ENCODE peak calls at places on chromosome 1, in nine cellular contexts. I, V, H, M, G, U, J, Q and F are unnamed samples.

GRCh38 chr1:17198476-17199258 is 6.3 kb upstream of the PADI1 start:
- DNase-seq in I (peak; percentile 29), V (no peak), H (peak; percentile 4), M (no peak), G (no peak), U (no peak), J (no peak), Q (no peak), F (no peak)

GRCh38 chr1:233105225-233105624 is 154.8 kb downstream of the NTPCR start:
- DNase-seq in I (no peak), V (no peak), H (no peak), M (no peak), G (no peak), U (no peak), J (no peak), Q (no peak), F (no peak)

GRCh38 chr1:226882631-226883409 is 12.4 kb downstream of the PSEN2 start:
- DNase-seq in I (peak; percentile 72), V (no peak), H (no peak), M (no peak), G (no peak), U (no peak), J (peak; percentile 15), Q (no peak), F (no peak)

GRCh38 chr1:229128209-229128608 is 142.7 kb upstream of the RAB4A start:
- DNase-seq in I (no peak), V (no peak), H (no peak), M (no peak), G (no peak), U (no peak), J (no peak), Q (no peak), F (no peak)

GRCh38 chr1:39159224-39160036 is 45.1 kb upstream of the MACF1 start:
- DNase-seq in I (no peak), V (peak; percentile 52), H (peak; percentile 78), M (peak; percentile 28), G (peak; percentile 48), U (no peak), J (peak; percentile 80), Q (peak; percentile 47), F (no peak)

GRCh38 chr1:42756956-42757891 is 9.6 kb downstream of the P3H1 start:
- DNase-seq in I (no peak), V (peak; percentile 25), H (no peak), M (peak; percentile 55), G (peak; percentile 70), U (no peak), J (peak; percentile 29), Q (no peak), F (no peak)

GRCh38 chr1:115041654-115042053 is 12.0 kb downstream of the TSHB start:
- DNase-seq in I (no peak), V (no peak), H (no peak), M (peak; percentile 46), G (peak; percentile 21), U (no peak), J (no peak), Q (no peak), F (no peak)

GRCh38 chr1:24715658-24716057 is 29.6 kb upstream of the CLIC4 start:
- DNase-seq in I (no peak), V (no peak), H (no peak), M (no peak), G (no peak), U (no peak), J (no peak), Q (no peak), F (no peak)

DNA sequence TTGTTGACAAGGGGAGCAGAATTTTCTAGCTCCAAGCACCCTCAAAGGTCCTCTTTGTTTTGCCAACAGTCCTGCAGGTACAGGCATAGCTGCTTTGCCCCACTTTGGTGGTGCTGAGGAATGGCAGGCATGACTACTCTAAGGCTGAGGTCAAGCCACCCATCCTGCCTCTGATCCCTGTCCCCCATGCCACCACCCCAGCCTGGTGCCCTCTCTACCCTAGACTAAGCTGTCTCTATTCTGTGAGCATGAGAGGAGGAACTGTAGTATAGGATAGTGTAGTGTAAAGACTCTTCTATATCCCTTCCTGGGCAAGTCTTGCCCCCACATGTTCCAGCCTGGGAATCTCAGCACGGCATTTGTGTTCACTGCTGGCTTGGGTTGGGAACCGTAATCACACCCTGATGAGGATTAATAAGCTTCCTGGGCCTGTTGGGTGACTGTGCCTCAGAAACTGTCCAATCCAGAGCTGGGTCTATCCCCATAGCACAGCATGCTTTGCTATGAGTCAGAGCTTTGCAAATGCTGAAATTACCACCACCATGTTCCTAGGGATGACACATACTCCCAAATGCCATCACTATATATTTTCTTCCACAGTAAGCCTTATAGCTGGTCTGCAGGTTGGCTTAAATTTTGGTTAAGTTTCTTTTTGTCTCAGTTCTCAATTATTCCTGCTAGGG is 105.7 kb upstream of the PPP2R5A start:
- DNase-seq in I (no peak), V (no peak), H (no peak), M (peak; percentile 41), G (peak; percentile 40), U (no peak), J (peak; percentile 40), Q (no peak), F (no peak)
- TF ChIP-seq CTCF in I (no peak), V (no peak), H (no peak), M (no peak), G (no peak), U (no peak), J (no peak), Q (no peak), F (no peak)

GRCh38 chr1:246726255-246726679 is 2.1 kb downstream of the SCCPDH start:
- DNase-seq in I (no peak), V (no peak), H (no peak), M (no peak), G (no peak), U (no peak), J (peak; percentile 10), Q (no peak), F (no peak)

GRCh38 chr1:246725191-246725590 is 982 bp downstream of the SCCPDH start:
- DNase-seq in I (no peak), V (no peak), H (no peak), M (no peak), G (no peak), U (no peak), J (no peak), Q (no peak), F (no peak)

GRCh38 chr1:246724725-246725095 is 501 bp downstream of the SCCPDH start:
- DNase-seq in I (no peak), V (no peak), H (no peak), M (no peak), G (peak; percentile 42), U (no peak), J (no peak), Q (no peak), F (no peak)

GRCh38 chr1:246722720-246723119 is 1.5 kb upstream of the SCCPDH start:
- DNase-seq in I (no peak), V (no peak), H (no peak), M (no peak), G (no peak), U (no peak), J (no peak), Q (no peak), F (no peak)

DNA sequence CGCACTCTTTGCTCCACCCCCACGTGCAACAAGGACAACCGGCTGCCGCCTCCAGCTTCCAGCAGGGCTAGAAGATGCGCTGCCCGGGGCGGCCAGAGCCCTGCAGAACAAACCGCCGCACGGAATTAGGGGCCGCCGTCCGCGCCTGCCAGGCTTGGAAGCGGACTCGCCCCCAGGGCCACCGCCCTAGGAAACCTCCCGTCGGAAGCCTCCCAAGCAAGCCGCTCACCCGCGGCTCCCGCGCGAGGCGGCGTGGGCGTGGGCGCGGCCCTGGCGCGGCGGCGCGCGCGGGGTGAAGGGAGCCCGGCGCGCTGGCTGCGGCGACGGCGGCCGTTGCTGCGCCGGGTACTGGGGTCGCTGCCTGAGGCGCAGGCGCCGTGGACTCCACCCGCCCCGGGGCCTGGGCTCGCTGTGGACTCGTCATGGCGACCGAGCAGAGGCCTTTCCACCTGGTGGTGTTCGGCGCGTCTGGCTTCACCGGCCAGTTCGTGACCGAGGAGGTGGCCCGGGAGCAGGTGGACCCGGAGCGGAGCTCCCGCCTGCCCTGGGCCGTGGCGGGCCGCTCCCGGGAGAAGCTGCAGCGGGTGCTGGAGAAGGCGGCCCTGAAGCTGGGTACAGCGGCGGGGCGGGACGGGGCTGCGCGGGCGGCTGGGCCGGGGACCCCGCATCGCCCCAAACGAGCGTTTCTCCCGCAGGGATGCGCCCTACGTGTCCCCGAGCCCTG is at the start of gene SCCPDH:
- DNase-seq in I (peak; percentile 91), V (peak; percentile 68), H (peak; percentile 75), M (no peak), G (peak; percentile 77), U (peak; percentile 86), J (peak; percentile 82), Q (peak; percentile 43), F (peak; percentile 46)
- TF ChIP-seq POLR2A in I (no peak), V (no peak), H (peak; percentile 46), M (no peak), G (peak; percentile 64), U (no peak), J (peak; percentile 70), Q (no peak), F (peak; percentile 43)

DNA sequence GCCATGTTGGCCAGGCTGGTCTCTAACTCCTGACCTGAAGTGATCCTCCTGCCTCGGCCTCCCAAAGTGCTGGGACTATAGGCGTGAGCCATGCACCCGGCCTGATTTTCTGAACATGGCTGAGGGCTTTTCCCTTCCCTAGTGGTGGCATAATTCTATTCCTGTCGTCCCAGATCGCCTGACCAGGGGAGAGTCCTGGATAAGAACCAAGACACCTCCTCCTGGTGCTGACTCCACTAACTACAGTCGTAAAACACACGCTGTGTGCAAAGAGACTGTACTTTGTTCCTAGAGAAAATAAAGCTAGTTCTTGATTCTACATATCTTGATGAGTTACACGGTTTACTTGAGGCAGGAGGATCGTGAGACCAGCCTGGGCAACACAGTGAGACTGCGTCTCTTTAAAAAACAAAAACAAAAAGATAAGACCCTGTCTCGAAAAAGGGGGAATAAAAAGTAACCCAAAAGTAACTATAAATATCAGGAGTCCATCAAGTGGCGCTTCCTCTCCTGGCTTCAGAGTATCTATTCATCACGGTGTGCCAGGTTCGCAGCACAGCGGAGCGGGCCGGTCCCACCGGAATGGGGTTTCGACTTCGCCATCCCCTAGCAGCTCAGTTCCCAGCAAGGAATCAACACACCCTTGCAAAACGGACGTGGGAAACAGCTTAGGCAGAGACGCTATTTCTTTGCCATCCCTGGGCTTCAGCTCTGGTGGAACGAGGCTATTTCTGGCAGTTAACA is 973 bp downstream of the SDF4 start:
- DNase-seq in I (no peak), V (no peak), H (no peak), M (peak; percentile 45), G (peak; percentile 64), U (no peak), J (no peak), Q (no peak), F (no peak)
- TF ChIP-seq CTCF in I (no peak), V (no peak), H (peak; percentile 33), M (peak; percentile 32), G (no peak), U (no peak), J (no peak), Q (no peak), F (peak; percentile 18)

DNA sequence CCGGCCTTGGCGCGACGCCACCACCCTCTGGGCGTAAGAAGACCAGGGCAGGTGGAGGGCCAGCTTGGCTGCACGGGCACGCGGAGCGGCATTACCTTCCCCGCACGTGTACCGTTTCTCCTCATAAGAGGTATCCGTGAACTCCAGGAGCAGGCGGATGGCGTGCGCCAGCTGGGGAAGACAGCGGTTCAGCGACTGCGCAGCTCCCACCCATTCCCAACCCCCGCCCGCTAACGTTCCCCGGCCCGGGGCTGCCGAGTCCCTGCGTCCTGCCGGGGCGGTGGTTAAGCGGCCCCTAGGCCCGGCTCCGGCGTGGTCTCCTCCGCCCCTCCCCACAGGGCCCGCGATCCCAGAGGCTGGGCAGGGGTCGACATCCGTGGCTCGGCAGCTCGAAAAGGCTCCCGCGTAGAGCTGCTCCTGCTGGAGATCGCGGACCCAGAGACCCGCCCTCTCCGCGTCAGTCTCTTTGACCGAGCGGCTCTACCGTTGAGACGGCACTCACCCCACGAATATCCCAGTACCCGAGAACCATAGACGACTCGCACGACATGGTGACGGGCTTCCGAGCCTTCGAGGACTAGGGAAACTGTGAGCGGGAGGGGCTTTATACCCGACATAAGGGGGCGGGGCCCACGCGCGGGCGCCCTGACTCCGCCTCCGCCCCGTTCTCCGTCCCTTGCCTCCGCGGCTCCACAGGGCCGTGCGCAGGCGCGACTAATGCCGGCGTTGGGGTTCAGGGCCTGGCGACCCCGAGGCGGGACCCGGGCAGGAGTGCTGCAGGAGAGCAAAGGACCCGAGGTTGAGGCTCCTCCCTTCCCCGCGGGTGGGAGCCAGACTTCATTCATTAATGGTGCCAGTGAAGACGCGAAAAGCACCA is 862 bp downstream of the GSTM3 start:
- DNase-seq in I (peak; percentile 90), V (peak; percentile 87), H (peak; percentile 84), M (no peak), G (peak; percentile 56), U (peak; percentile 92), J (peak; percentile 75), Q (peak; percentile 75), F (peak; percentile 47)
- TF ChIP-seq POLR2A in I (peak; percentile 67), V (peak; percentile 43), H (peak; percentile 82), M (no peak), G (peak; percentile 36), U (peak; percentile 83), J (peak; percentile 88), Q (peak; percentile 78), F (peak; percentile 78)